ENCODE peak calls at places on chromosomes 1 and 21, in four cellular contexts. S is neural progenitor cell, K is endothelial cell of umbilical vein, Z is K562. A is an unnamed sample.

GRCh38 chr1:167922611-167923074 is 8.7 kb upstream of the ADCY10 start:
- DNase-seq in S (no peak), K (no peak), Z (no peak), A (no peak)

GRCh38 chr1:119081267-119081666 is 59.2 kb downstream of the WARS2 start:
- DNase-seq in K (no peak), S (no peak), Z (no peak), A (peak)

GRCh38 chr21:41801256-41801655 is 34.4 kb upstream of the RIPK4 start:
- DNase-seq in S (no peak), Z (no peak), K (no peak), A (no peak)

GRCh38 chr1:210144736-210145135 is 87.9 kb upstream of the SERTAD4 start:
- DNase-seq in S (no peak), Z (no peak), K (no peak), A (no peak)

GRCh38 chr1:25873120-25873519 is 2.4 kb downstream of the PAQR7 start:
- DNase-seq in Z (peak), S (peak), K (no peak), A (no peak)

GRCh38 chr1:62725981-62726588 is 37.9 kb upstream of the DOCK7 start:
- DNase-seq in Z (no peak), K (no peak), S (no peak), A (peak)

GRCh38 chr1:77948841-77949424 is 29.9 kb downstream of the FUBP1 start:
- DNase-seq in Z (no peak), S (peak), K (peak), A (peak)

GRCh38 chr1:6824665-6825368 is 39.6 kb downstream of the CAMTA1 start:
- DNase-seq in S (no peak), Z (no peak), K (no peak), A (no peak)

GRCh38 chr1:25026757-25027450 is 96.8 kb upstream of the RUNX3 start:
- DNase-seq in Z (no peak), S (no peak), K (no peak), A (no peak)

GRCh38 chr1:194533641-194534040 is 1347.2 kb upstream of the B3GALT2 start:
- DNase-seq in Z (no peak), S (no peak), K (no peak), A (no peak)

GRCh38 chr21:42731264-42732032 is 78.0 kb downstream of the PDE9A start:
- DNase-seq in S (no peak), Z (no peak), K (no peak), A (no peak)

GRCh38 chr1:153194331-153195050 is 8.7 kb upstream of the LELP1 start:
- DNase-seq in K (no peak), S (no peak), Z (no peak), A (no peak)

GRCh38 chr1:43819354-43819753 is 112.0 kb downstream of the ST3GAL3 start:
- DNase-seq in Z (no peak), S (no peak), K (no peak), A (no peak)

GRCh38 chr1:107181253-107181977 is 40.6 kb downstream of the NTNG1 start:
- DNase-seq in Z (no peak), S (no peak), K (no peak), A (no peak)

GRCh38 chr1:155962599-155963211 is 15.6 kb downstream of the ARHGEF2 start:
- DNase-seq in K (peak), S (no peak), Z (no peak), A (peak)

GRCh38 chr1:148372731-148373130 is 110.4 kb downstream of the PPIAL4G start:
- DNase-seq in Z (no peak), K (no peak), S (no peak), A (peak)

GRCh38 chr1:33548319-33548718 is 75.9 kb downstream of the ZSCAN20 start:
- DNase-seq in Z (no peak), S (no peak), K (no peak), A (no peak)

GRCh38 chr1:206608108-206608698 is 4.1 kb downstream of the EIF2D start:
- DNase-seq in Z (peak), K (peak), S (peak), A (peak)

GRCh38 chr1:8332806-8333205 is 14.9 kb downstream of the SLC45A1 start:
- DNase-seq in S (no peak), K (no peak), Z (no peak), A (no peak)

GRCh38 chr21:28910280-28910887 is 82.3 kb downstream of the LTN1 start:
- DNase-seq in Z (no peak), K (no peak), S (no peak), A (no peak)

GRCh38 chr1:38724160-38725131 is 135.1 kb downstream of the RRAGC start:
- DNase-seq in S (no peak), Z (peak), K (peak), A (no peak)

GRCh38 chr1:36735939-36736730 is 253.4 kb upstream of the CSF3R start:
- DNase-seq in K (no peak), S (no peak), Z (no peak), A (no peak)

GRCh38 chr1:20732071-20732587 is 374 bp downstream of the SH2D5 start:
- DNase-seq in K (peak), Z (no peak), S (peak), A (peak)

GRCh38 chr21:14699433-14700410 is 153.6 kb upstream of the SAMSN1 start:
- DNase-seq in K (no peak), S (no peak), Z (no peak), A (no peak)

GRCh38 chr1:22142315-22143064 is 407 bp downstream of the WNT4 start:
- DNase-seq in Z (peak), S (peak), K (peak), A (no peak)
- TF ChIP-seq EZH2 in Z (no peak), S (peak), K (no peak), A (no peak)

DNA sequence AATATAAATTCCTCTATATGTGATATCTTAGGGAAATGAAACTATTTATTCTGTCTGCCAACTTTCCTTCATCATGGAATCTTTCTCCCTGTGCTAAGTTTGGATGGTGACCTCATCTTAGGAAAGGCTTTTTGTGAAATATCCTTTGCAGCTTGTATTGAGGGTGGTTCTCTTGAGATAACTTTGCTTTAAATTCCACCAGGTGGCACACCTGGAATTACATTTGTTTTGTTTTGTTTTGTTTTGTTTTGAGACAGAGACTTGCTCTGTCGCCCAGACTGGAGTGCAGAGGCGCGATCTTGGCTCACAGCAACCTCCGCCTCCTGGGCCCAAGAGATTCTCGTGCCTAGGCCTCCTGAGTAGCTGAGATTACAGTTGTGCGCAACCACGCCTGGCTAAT is 7.6 kb upstream of the CD1A start:
- DNase-seq in Z (no peak), S (no peak), K (no peak), A (no peak)
- H3K4me2 ChIP-seq in Z (no peak), S (no peak), K (no peak), A (no peak)

GRCh38 chr1:93552751-93553455 is 105.0 kb downstream of the FNBP1L start:
- DNase-seq in S (peak), K (peak), Z (no peak), A (peak)
- H3K4me3 ChIP-seq in S (no peak), K (no peak), Z (no peak), A (no peak)

GRCh38 chr1:16374266-16374665 is 7.2 kb downstream of the SZRD1 start:
- DNase-seq in S (peak), K (no peak), Z (peak), A (no peak)

GRCh38 chr1:16369821-16370220 is 2.8 kb downstream of the SZRD1 start:
- DNase-seq in Z (peak), S (no peak), K (no peak), A (no peak)

GRCh38 chr1:16375521-16376359 is 8.7 kb downstream of the SZRD1 start:
- DNase-seq in K (peak), Z (peak), S (no peak), A (peak)

GRCh38 chr1:16371725-16372124 is 4.7 kb downstream of the SZRD1 start:
- DNase-seq in Z (peak), K (peak), S (no peak), A (no peak)

GRCh38 chr1:16372535-16373340 is 5.7 kb downstream of the SZRD1 start:
- DNase-seq in K (no peak), S (no peak), Z (peak), A (no peak)
- TF ChIP-seq EZH2 in K (no peak), S (no peak), Z (no peak), A (no peak)

DNA sequence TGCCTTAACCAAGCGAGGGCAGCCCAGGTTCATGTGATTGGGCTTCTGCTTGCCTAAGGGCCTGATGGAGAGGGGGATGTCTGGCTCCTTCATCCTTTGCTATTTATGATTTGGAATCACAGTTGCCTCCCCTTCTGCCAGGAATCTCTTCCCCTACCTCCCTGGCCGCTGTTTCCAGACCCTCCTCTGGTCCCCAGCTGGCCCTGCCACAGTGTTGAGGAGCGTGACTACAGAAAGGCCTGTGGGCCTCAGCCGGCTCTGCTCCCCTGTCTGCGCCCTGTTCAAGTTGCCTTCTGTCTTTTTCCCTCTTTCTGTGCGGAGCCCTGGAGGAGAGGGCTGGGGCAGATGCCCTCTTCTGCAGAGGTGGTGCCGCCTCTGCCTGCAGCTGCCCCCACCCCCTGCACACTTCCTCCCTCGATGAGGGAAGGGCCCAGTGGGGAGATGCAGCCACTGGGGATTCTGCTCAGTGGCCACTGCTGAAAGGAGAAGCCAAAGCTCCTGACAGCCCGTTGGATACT is 6.5 kb downstream of the KIAA1614 start:
- DNase-seq in Z (no peak), S (no peak), K (no peak), A (no peak)
- H3K4me2 ChIP-seq in Z (no peak), S (no peak), K (no peak), A (no peak)

GRCh38 chr1:163361123-163361934 is 39.6 kb downstream of the NUF2 start:
- DNase-seq in K (no peak), S (peak), Z (no peak), A (peak)

GRCh38 chr1:163351912-163352311 is 30.2 kb downstream of the NUF2 start:
- DNase-seq in Z (no peak), K (no peak), S (no peak), A (no peak)

GRCh38 chr1:163357378-163357777 is 35.6 kb downstream of the NUF2 start:
- DNase-seq in S (no peak), Z (no peak), K (peak), A (peak)
- H3K4me3 ChIP-seq in S (no peak), Z (no peak), K (no peak), A (no peak)

DNA sequence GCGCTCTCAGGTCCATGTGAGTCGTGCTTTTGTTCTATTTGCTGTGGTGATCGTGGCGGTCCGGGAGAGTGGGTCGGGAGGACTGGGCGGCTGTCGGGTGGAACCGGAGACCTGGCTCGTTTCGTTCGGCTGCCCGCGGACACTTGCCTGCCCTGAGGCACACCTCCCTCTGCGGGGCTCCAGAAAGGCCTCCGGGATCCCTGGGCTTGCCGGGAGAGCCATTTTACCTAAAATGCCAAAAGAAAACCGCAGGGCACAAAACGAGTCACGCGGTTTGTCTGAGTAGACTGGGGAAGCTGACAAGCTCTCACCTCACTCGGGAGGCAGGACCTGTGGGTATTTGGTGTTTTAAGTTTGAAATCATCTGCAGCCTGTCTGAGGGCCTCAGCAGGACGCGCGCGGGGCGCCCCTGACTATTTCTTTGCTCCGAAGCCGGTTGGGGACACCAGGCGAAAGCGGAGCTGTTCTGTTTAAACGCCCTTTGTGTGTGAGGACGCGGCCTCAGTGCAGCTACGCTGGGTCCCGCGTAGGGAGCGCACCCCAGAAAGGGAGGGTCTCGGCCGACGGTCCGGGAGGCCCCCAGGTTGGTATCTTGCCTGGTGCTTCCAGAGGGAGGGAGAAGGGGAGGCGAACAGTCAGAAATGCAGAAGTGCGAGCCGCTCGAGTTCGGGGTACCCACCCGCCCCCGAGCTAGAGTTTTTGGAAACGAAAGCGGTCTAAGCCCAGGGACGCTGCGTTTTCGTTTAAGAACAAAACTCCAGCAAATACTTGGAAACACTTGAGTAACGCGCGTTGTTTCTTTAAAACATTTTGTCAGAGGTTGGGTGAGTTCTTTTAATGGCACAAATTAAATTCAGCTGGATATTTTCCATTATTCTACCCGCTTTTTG is 996 bp downstream of the LHX8 start:
- DNase-seq in K (peak), S (peak), Z (no peak), A (peak)
- TF ChIP-seq EZH2 in K (peak), S (peak), Z (no peak), A (peak)

GRCh38 chr1:82919828-82920227 is 1079.1 kb downstream of the TTLL7 start:
- DNase-seq in Z (no peak), K (peak), S (no peak), A (peak)
- H3K4me2 ChIP-seq in Z (no peak), K (peak), S (no peak), A (no peak)

DNA sequence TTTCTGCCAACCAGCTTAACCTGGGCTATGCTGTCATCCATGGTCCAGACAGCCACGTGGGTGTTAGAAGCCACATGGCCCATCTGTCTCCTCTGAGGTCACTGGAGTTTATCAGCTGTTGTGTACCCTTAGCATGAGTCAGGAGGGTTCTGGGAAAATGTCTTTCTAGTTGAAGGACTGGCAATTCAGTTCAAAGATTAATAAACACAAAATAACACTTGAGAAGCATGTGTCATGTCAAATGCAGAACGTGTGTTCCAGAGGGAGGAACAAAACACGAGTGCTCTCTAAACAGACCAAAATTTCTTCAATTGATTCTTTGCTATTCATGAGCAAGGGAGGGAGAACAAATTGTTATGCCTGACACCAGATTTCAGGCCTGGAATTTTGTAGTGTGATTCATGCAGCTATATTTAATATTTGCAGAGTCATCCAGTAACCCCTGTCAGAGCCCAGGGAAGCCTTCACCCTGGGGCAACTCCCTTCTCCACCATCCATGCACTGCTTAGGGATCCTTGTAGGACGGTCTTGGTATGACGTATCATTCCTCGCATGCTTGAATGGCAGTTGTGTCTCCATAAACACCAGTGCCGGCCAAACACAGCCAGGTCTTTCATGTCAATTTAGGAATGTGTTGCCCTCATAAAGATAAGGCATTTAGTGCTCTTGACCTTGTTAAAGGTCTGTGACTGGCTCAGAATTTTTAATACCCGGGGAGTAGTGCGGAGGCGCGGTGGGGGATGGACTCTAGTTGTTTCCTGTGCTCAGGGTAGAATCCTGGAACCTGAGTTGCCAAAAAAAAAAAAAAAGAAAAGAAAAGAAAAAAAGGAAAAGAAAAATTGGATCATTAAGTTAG is 27.7 kb upstream of the DYRK1A start:
- DNase-seq in K (peak), Z (peak), S (no peak), A (peak)
- H3K4me3 ChIP-seq in K (no peak), Z (no peak), S (no peak), A (no peak)

A was measured in fibroblast of lung.